ENCODE peak calls at places on chromosomes 6 and 20, in seven cellular contexts. A is pancreas, G is aorta, C is kidney, Z is AG04450, S is IMR-90, J is endothelial cell of umbilical vein. B is an unnamed sample.

GRCh38 chr6:53557005-53557715 is 12.3 kb upstream of the GCLC start:
- DNase-seq in A (no peak), G (no peak), C (no peak), Z (no peak), S (no peak), J (no peak), B (no peak)

GRCh38 chr6:50145125-50145524 is 95.4 kb upstream of the DEFB112 start:
- DNase-seq in A (no peak), G (no peak), C (no peak), Z (no peak), S (peak), J (no peak), B (no peak)

GRCh38 chr6:70108230-70108629 is 194.7 kb downstream of the COL9A1 start:
- DNase-seq in A (no peak), G (no peak), C (no peak), Z (no peak), S (peak), J (peak), B (no peak)

GRCh38 chr6:168615837-168616236 is 174.9 kb downstream of the SMOC2 start:
- DNase-seq in A (no peak), G (no peak), C (no peak), Z (no peak), S (no peak), J (no peak), B (no peak)

GRCh38 chr6:158283304-158284005 is 28.8 kb upstream of the TULP4 start:
- DNase-seq in A (no peak), G (no peak), C (no peak), Z (no peak), S (peak), J (no peak), B (no peak)

GRCh38 chr20:17543531-17543961 is 12.4 kb upstream of the BFSP1 start:
- DNase-seq in A (no peak), G (no peak), C (no peak), Z (no peak), S (peak), J (no peak), B (no peak)

GRCh38 chr6:149014631-149015171 is 267.9 kb downstream of the UST start:
- DNase-seq in A (no peak), G (no peak), C (no peak), Z (no peak), S (peak), J (no peak), B (no peak)

GRCh38 chr6:21771626-21772320 is 178.2 kb downstream of the SOX4 start:
- DNase-seq in A (no peak), G (no peak), C (no peak), Z (no peak), S (no peak), J (peak), B (no peak)

GRCh38 chr6:105121981-105122380 is 57.8 kb downstream of the POPDC3 start:
- DNase-seq in A (no peak), G (no peak), C (no peak), Z (no peak), S (peak), J (no peak), B (no peak)

GRCh38 chr20:23082846-23083552 is 3.1 kb downstream of the CD93 start:
- DNase-seq in A (peak), G (peak), C (no peak), Z (no peak), S (no peak), J (peak), B (no peak)

GRCh38 chr20:2470051-2470431 is 548 bp downstream of the SNRPB start:
- DNase-seq in A (peak), G (peak), C (peak), Z (no peak), S (peak), J (peak), B (no peak)

GRCh38 chr6:19024737-19025136 is 637.6 kb downstream of the RNF144B start:
- DNase-seq in A (no peak), G (no peak), C (no peak), Z (no peak), S (peak), J (no peak), B (no peak)

GRCh38 chr6:45003961-45004360 is 324.2 kb upstream of the RUNX2 start:
- DNase-seq in A (no peak), G (no peak), C (no peak), Z (no peak), S (no peak), J (no peak), B (no peak)

GRCh38 chr6:66849843-66850242 is 1142.8 kb upstream of the EYS start:
- DNase-seq in A (no peak), G (no peak), C (no peak), Z (no peak), S (no peak), J (no peak), B (no peak)

GRCh38 chr6:131597448-131597847 is 24.4 kb downstream of the ARG1 start:
- DNase-seq in A (no peak), G (no peak), C (no peak), Z (no peak), S (no peak), J (no peak), B (no peak)

GRCh38 chr20:41717464-41717863 is 99.3 kb upstream of the CHD6 start:
- DNase-seq in A (no peak), G (peak), C (no peak), Z (no peak), S (no peak), J (no peak), B (no peak)

GRCh38 chr6:145875496-145876244 is 61.1 kb upstream of the FBXO30 start:
- DNase-seq in A (no peak), G (no peak), C (no peak), Z (no peak), S (no peak), J (no peak), B (no peak)

GRCh38 chr6:157814883-157815282 is 8.2 kb upstream of the SNX9 start:
- DNase-seq in A (no peak), G (no peak), C (no peak), Z (no peak), S (no peak), J (no peak), B (no peak)

GRCh38 chr6:26105109-26105730 is 18.0 kb downstream of the HFE start:
- DNase-seq in A (no peak), G (no peak), C (no peak), Z (no peak), S (no peak), J (no peak), B (no peak)

GRCh38 chr6:110566346-110567125 is 90.1 kb upstream of the SLC22A16 start:
- DNase-seq in A (no peak), G (no peak), C (no peak), Z (no peak), S (peak), J (no peak), B (no peak)

GRCh38 chr20:56289652-56290051 is 41.1 kb downstream of the MC3R start:
- DNase-seq in A (no peak), G (no peak), C (no peak), Z (no peak), S (no peak), J (no peak), B (no peak)

GRCh38 chr6:139539852-139540251 is 165.4 kb upstream of the CITED2 start:
- DNase-seq in A (peak), G (peak), C (peak), Z (peak), S (peak), J (peak), B (no peak)

GRCh38 chr6:89375427-89375868 is 22.9 kb upstream of the UBE2J1 start:
- DNase-seq in A (peak), G (peak), C (peak), Z (no peak), S (no peak), J (no peak), B (peak)

GRCh38 chr6:103783344-103783743 is 1076.4 kb downstream of the HACE1 start:
- DNase-seq in A (no peak), G (no peak), C (no peak), Z (no peak), S (no peak), J (peak), B (no peak)

GRCh38 chr6:116253505-116254296 is at the start of gene TSPYL4:
- DNase-seq in A (peak), G (peak), C (peak), Z (peak), S (peak), J (peak), B (peak)

GRCh38 chr6:43426928-43427405 is 374 bp upstream of the ABCC10 start:
- DNase-seq in A (no peak), G (no peak), C (no peak), Z (no peak), S (no peak), J (no peak), B (no peak)

GRCh38 chr20:57128051-57128757 is 138.2 kb downstream of the BMP7 start:
- DNase-seq in A (no peak), G (no peak), C (no peak), Z (no peak), S (no peak), J (no peak), B (no peak)

DNA sequence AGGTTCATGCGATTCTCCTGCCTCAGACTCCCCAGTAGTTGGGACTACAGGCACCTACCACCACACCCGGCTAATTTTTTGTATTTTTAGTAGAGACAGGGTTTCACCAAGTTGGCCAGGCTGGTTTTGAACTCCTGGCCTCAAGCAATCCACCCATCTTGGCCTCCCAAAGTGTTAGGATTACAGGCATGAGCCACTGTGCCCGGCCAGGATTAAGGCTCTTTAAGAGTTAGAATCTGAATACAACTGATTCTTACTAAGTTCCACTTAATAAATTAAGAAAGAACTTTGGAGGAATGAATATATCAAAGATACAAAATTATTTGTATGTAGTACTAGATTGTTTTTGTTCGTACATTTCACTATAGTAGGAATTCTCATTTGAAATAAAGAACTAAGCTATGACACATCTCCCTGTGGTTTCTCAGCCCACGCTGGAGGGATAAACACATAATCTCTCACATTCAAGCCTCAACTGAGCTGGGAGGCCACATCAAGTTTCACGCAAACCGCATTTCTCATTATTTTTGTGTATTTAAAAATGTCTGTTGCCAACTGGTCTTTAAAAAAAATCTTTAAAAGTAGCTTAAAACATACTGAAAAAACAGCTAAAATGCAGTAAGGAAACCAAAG is 34.2 kb downstream of the DTNBP1 start:
- DNase-seq in A (no peak), G (no peak), C (no peak), Z (peak), S (peak), J (no peak), B (no peak)
- H3K27ac ChIP-seq in A (no peak), G (no peak), C (no peak), Z (no peak), S (peak), J (no peak), B (no peak)

GRCh38 chr20:62243906-62244515 is 5.7 kb downstream of the OSBPL2 start:
- DNase-seq in A (peak), G (no peak), C (peak), Z (no peak), S (no peak), J (no peak), B (no peak)

GRCh38 chr20:62246872-62247652 is 8.7 kb downstream of the OSBPL2 start:
- DNase-seq in A (peak), G (no peak), C (peak), Z (no peak), S (no peak), J (no peak), B (no peak)

GRCh38 chr20:62246431-62246830 is 8.1 kb downstream of the OSBPL2 start:
- DNase-seq in A (peak), G (no peak), C (no peak), Z (no peak), S (no peak), J (no peak), B (no peak)

GRCh38 chr20:62244644-62245108 is 6.4 kb downstream of the OSBPL2 start:
- DNase-seq in A (peak), G (no peak), C (no peak), Z (no peak), S (no peak), J (no peak), B (no peak)

GRCh38 chr20:62245911-62246280 is 7.6 kb downstream of the OSBPL2 start:
- DNase-seq in A (peak), G (no peak), C (no peak), Z (no peak), S (no peak), J (no peak), B (no peak)
- H3K27ac ChIP-seq in A (peak), G (peak), C (peak), Z (no peak), S (no peak), J (no peak), B (no peak)

GRCh38 chr6:156809446-156810178 is 32.4 kb downstream of the ARID1B start:
- DNase-seq in A (no peak), G (no peak), C (no peak), Z (no peak), S (no peak), J (no peak), B (no peak)

GRCh38 chr6:156807795-156808194 is 30.6 kb downstream of the ARID1B start:
- DNase-seq in A (no peak), G (no peak), C (no peak), Z (no peak), S (no peak), J (peak), B (no peak)

GRCh38 chr6:156807028-156807427 is 29.9 kb downstream of the ARID1B start:
- DNase-seq in A (no peak), G (no peak), C (no peak), Z (no peak), S (no peak), J (no peak), B (no peak)

GRCh38 chr6:156808287-156808686 is 31.1 kb downstream of the ARID1B start:
- DNase-seq in A (no peak), G (no peak), C (no peak), Z (no peak), S (peak), J (peak), B (no peak)

GRCh38 chr6:156809034-156809433 is 31.9 kb downstream of the ARID1B start:
- DNase-seq in A (no peak), G (peak), C (no peak), Z (no peak), S (peak), J (peak), B (no peak)
- H3K27ac ChIP-seq in A (no peak), G (no peak), C (no peak), Z (no peak), S (no peak), J (no peak), B (no peak)

GRCh38 chr6:1762203-1762602 is 152.5 kb downstream of the FOXC1 start:
- DNase-seq in A (no peak), G (no peak), C (no peak), Z (no peak), S (no peak), J (no peak), B (peak)

GRCh38 chr6:1766663-1767062 is 156.9 kb downstream of the FOXC1 start:
- DNase-seq in A (peak), G (no peak), C (no peak), Z (no peak), S (peak), J (peak), B (no peak)

GRCh38 chr6:1763411-1763810 is 153.7 kb downstream of the FOXC1 start:
- DNase-seq in A (no peak), G (no peak), C (no peak), Z (no peak), S (no peak), J (no peak), B (no peak)

GRCh38 chr6:1765160-1765900 is 155.6 kb downstream of the FOXC1 start:
- DNase-seq in A (no peak), G (no peak), C (no peak), Z (no peak), S (no peak), J (peak), B (no peak)

GRCh38 chr6:1764584-1764983 is 154.9 kb downstream of the FOXC1 start:
- DNase-seq in A (no peak), G (no peak), C (no peak), Z (no peak), S (no peak), J (no peak), B (no peak)
- H3K27ac ChIP-seq in A (no peak), G (no peak), C (no peak), Z (no peak), S (no peak), J (no peak), B (no peak)

DNA sequence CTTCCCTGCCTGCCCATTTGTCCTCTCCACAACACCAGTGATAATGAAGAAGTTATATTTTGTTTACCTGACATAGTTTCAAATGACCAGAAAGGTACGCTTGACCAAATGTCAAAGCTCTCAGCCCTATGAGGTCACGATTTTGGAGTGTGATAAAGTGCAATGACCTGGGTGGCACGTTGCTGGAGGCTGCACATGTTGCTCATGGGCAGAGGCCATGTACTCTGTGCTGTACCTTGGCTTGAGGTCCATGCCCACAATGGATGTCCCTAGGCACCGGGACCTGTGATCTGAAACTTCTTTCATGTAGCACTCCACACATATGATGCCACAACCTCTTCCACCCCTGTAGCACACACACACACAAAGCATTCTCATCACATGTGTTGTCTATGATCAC is 164.0 kb upstream of the HEY2 start:
- DNase-seq in A (no peak), G (no peak), C (no peak), Z (no peak), S (no peak), J (no peak), B (no peak)
- H3K27ac ChIP-seq in A (no peak), G (no peak), C (no peak), Z (no peak), S (no peak), J (no peak), B (peak)